ENCODE peak calls at places on chromosomes 16 and 17, in six cellular contexts. I, Y, U, B, C and L are unnamed samples.

GRCh38 chr16:71369494-71369893 is 11.0 kb downstream of the CALB2 start:
- DNase-seq in I (no peak), Y (no peak), U (no peak), B (no peak), C (no peak), L (no peak)

GRCh38 chr17:74730491-74731346 is 6.3 kb upstream of the RAB37 start:
- DNase-seq in I (peak; percentile 21), Y (no peak), U (no peak), B (no peak), C (no peak), L (peak; percentile 53)

GRCh38 chr16:72901012-72901411 is 146.9 kb downstream of the ZFHX3 start:
- DNase-seq in I (no peak), Y (no peak), U (no peak), B (no peak), C (no peak), L (no peak)

GRCh38 chr17:73424571-73424970 is 112.8 kb upstream of the CDC42EP4 start:
- DNase-seq in I (no peak), Y (no peak), U (no peak), B (no peak), C (no peak), L (no peak)

GRCh38 chr17:45197555-45198334 is 23.9 kb upstream of the FMNL1 start:
- DNase-seq in I (peak; percentile 67), Y (peak; percentile 86), U (peak; percentile 88), B (peak; percentile 94), C (peak; percentile 90), L (peak; percentile 99)

GRCh38 chr16:4392382-4393242 is 21.0 kb downstream of the VASN start:
- DNase-seq in I (peak; percentile 85), Y (no peak), U (no peak), B (peak; percentile 82), C (peak; percentile 59), L (no peak)

GRCh38 chr16:86222965-86223551 is 287.3 kb upstream of the FOXF1 start:
- DNase-seq in I (peak; percentile 89), Y (peak; percentile 10), U (no peak), B (peak; percentile 44), C (no peak), L (peak; percentile 72)

GRCh38 chr17:13917635-13918034 is 151.7 kb upstream of the COX10 start:
- DNase-seq in I (no peak), Y (no peak), U (no peak), B (no peak), C (no peak), L (no peak)

GRCh38 chr16:73217654-73218053 is 169.7 kb upstream of the ZFHX3 start:
- DNase-seq in I (no peak), Y (no peak), U (no peak), B (no peak), C (no peak), L (no peak)

GRCh38 chr17:3697157-3697515 is 1.2 kb upstream of the P2RX5 start:
- DNase-seq in I (no peak), Y (no peak), U (no peak), B (no peak), C (no peak), L (no peak)

GRCh38 chr17:3695129-3695722 is 729 bp downstream of the P2RX5 start:
- DNase-seq in I (no peak), Y (no peak), U (peak; percentile 24), B (no peak), C (no peak), L (peak; percentile 9)

GRCh38 chr17:3698139-3698538 is 2.2 kb upstream of the P2RX5 start:
- DNase-seq in I (no peak), Y (no peak), U (no peak), B (no peak), C (no peak), L (no peak)

GRCh38 chr17:3693829-3694231 is 2.1 kb downstream of the P2RX5 start:
- DNase-seq in I (no peak), Y (no peak), U (peak; percentile 24), B (no peak), C (no peak), L (no peak)

DNA sequence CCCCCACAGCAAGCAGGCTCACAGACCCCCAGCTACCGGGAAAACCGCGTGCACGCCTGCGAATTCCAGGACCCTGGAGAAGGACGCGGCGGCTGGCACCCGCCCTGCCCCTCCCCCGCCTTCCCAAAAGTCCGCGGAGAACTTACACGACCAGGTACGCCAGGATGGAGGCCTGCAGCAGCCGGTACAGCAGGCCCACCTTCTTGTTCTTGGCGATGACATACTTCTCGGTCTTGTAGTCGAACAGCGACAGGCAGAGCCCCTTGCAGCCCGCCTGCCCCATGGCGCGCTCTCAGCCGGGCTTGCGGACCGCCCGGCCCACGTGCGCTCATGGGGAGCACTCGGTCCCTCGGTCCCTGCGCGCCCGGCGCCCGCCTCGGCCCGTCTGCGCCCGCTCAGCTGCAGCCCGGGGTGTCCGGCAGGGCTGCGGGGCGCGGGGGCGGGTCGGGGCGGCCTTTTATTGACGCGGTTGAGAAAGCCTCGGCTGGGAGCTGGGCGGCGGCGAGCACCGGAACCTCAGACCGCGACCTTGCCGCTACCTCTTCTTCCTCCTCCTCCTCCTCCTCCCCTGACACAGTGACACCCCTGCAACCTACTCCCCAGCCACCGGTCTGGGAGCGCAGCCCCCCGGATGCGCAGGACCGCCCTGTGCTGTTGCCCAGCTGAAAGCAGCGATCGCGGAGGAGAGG is at the start of gene P2RX5:
- DNase-seq in I (peak; percentile 21), Y (peak; percentile 30), U (peak; percentile 65), B (peak; percentile 39), C (no peak), L (peak; percentile 32)
- TF ChIP-seq EZH2 in I (peak; percentile 40), Y (peak; percentile 65), U (no peak), B (peak; percentile 76), C (no peak), L (no peak)

DNA sequence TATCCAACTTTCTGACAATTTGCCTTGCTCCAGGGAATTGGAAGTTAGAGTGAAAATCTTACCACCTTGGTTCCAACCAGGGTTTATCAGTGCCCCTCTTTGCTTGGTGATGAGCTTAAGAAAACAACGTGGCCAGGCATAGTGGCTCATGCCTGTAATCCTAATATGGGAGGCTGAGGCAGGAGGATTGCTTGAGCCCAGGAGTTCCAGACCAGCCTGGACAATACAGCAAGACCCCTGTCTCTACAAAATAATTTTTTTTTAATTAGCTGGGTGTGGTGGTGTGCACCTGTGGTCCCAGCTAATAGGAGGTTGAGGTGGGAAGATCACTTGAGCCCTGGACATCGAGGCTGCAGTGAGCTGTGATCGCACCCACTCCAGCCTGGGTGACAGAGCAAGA is 21.4 kb downstream of the SLC7A6 start:
- DNase-seq in I (no peak), Y (no peak), U (no peak), B (no peak), C (no peak), L (no peak)
- H3K4me2 ChIP-seq in I (no peak overlapping the region), Y (no peak overlapping the region), U (peak overlapping the region; percentile 98), B (no peak overlapping the region), C (no peak overlapping the region), L (no peak overlapping the region)

GRCh38 chr17:79306688-79307323 is 232.2 kb downstream of the ENGASE start:
- DNase-seq in I (no peak), Y (no peak), U (peak; percentile 81), B (no peak), C (no peak), L (peak; percentile 30)

GRCh38 chr17:79305831-79306687 is 231.4 kb downstream of the ENGASE start:
- DNase-seq in I (no peak), Y (peak; percentile 4), U (no peak), B (no peak), C (no peak), L (peak; percentile 11)

GRCh38 chr17:79305376-79305775 is 230.8 kb downstream of the ENGASE start:
- DNase-seq in I (no peak), Y (no peak), U (no peak), B (no peak), C (no peak), L (no peak)

GRCh38 chr17:79303641-79304205 is 229.1 kb downstream of the ENGASE start:
- DNase-seq in I (no peak), Y (no peak), U (no peak), B (no peak), C (no peak), L (no peak)

GRCh38 chr17:79304907-79305306 is 230.3 kb downstream of the ENGASE start:
- DNase-seq in I (no peak), Y (no peak), U (no peak), B (no peak), C (no peak), L (no peak)
- TF ChIP-seq EZH2 in I (no peak), Y (no peak), U (no peak), B (no peak), C (no peak), L (no peak)

GRCh38 chr17:39018267-39019134 is 51.3 kb upstream of the FBXO47 start:
- DNase-seq in I (no peak), Y (peak; percentile 30), U (no peak), B (no peak), C (no peak), L (no peak)
- H3K4me2 ChIP-seq in I (no peak overlapping the region), Y (no peak overlapping the region), U (no peak overlapping the region), B (no peak overlapping the region), C (no peak overlapping the region), L (no peak overlapping the region)

DNA sequence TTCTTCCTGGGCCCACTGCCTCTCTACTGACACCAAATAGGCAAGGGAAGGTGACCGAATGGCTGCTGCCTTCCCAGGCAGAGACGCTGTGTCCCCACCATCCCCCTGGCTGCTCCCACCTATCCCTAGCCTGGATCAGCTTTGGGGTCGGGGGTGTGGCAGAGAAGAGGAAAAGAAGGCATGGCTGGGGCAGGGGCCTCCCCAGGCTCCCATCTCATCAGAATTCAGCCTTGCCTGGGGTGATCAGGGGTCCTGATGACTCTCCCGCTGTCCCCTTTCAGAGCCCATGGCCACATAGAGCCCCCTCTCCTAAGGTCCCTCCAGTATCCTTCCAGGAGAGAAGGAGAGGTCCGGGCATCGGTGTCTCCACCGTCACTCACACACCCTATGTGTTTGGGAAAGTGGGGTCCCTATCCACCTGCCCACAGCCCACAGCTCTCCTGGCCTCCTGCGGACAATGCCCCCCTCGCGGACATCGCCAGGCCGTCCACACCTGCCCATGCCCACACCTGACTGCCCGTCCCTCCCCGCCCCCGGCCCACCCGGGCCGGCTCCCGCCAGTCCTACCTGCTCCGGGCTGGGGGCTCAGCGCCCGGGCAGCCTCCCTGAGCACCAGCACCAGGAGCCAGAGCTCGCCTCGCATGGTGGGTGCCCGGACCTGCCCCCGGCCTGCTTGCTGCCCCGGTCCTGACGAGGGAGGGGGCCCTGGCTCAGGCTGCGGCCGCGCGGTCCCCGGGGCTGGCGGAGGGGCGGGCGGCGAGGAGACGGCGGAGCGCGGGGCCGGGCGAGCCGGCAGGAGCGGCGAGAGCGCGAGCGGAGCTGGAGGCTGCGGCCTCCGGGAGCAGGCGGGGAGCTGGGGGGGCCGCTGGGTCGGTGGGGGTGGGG is at the start of gene PLXDC1:
- DNase-seq in I (no peak), Y (no peak), U (no peak), B (peak; percentile 47), C (no peak), L (no peak)
- TF ChIP-seq EZH2 in I (peak; percentile 48), Y (peak; percentile 81), U (no peak), B (no peak), C (peak; percentile 48), L (no peak)

GRCh38 chr17:65167581-65167980 is 30.4 kb downstream of the RGS9 start:
- DNase-seq in I (no peak), Y (no peak), U (no peak), B (no peak), C (no peak), L (no peak)
- H3K4me2 ChIP-seq in I (no peak overlapping the region), Y (no peak overlapping the region), U (no peak overlapping the region), B (no peak overlapping the region), C (no peak overlapping the region), L (no peak overlapping the region)